ENCODE peak calls at places on chromosomes 2 and 18, in five cellular contexts. One of them, this sample, is unnamed.

GRCh38 chr18:46727177-46727576 is 29.7 kb downstream of the ST8SIA5 start:
- DNase-seq in ascending aorta: no peak
- DNase-seq in pancreas: no peak
- DNase-seq in ovary: no peak
- DNase-seq in A549: no peak
- DNase-seq in this sample: no peak

GRCh38 chr2:220499281-220499680 is 871.9 kb downstream of the SLC4A3 start:
- DNase-seq in ascending aorta: no peak
- DNase-seq in pancreas: no peak
- DNase-seq in ovary: peak; percentile 36
- DNase-seq in A549: peak; percentile 25
- DNase-seq in this sample: no peak

GRCh38 chr2:211745295-211746097 is 793.1 kb downstream of the ERBB4 start:
- DNase-seq in ascending aorta: no peak
- DNase-seq in pancreas: peak; percentile 48
- DNase-seq in ovary: no peak
- DNase-seq in A549: peak; percentile 6
- DNase-seq in this sample: no peak

GRCh38 chr2:29278964-29279363 is 163.7 kb downstream of the CLIP4 start:
- DNase-seq in ascending aorta: no peak
- DNase-seq in pancreas: no peak
- DNase-seq in ovary: no peak
- DNase-seq in A549: no peak
- DNase-seq in this sample: no peak

GRCh38 chr2:13821255-13821880 is 811.1 kb upstream of the LRATD1 start:
- DNase-seq in ascending aorta: no peak
- DNase-seq in pancreas: no peak
- DNase-seq in ovary: no peak
- DNase-seq in A549: no peak
- DNase-seq in this sample: no peak

GRCh38 chr2:32864337-32864736 is 82.4 kb upstream of the LTBP1 start:
- DNase-seq in ascending aorta: no peak
- DNase-seq in pancreas: no peak
- DNase-seq in ovary: no peak
- DNase-seq in A549: no peak
- DNase-seq in this sample: no peak

GRCh38 chr2:168565512-168565911 is 109.4 kb downstream of the CERS6 start:
- DNase-seq in ascending aorta: no peak
- DNase-seq in pancreas: no peak
- DNase-seq in ovary: no peak
- DNase-seq in A549: no peak
- DNase-seq in this sample: no peak

GRCh38 chr2:218033590-218034496 is 31.0 kb upstream of the TNS1 start:
- DNase-seq in ascending aorta: no peak
- DNase-seq in pancreas: no peak
- DNase-seq in ovary: peak; percentile 35
- DNase-seq in A549: no peak
- DNase-seq in this sample: no peak

GRCh38 chr18:65610939-65611338 is 139.9 kb upstream of the CDH7 start:
- DNase-seq in ascending aorta: no peak
- DNase-seq in pancreas: no peak
- DNase-seq in ovary: no peak
- DNase-seq in A549: no peak
- DNase-seq in this sample: no peak

GRCh38 chr2:16022548-16023240 is 82.3 kb downstream of the MYCN start:
- DNase-seq in ascending aorta: no peak
- DNase-seq in pancreas: no peak
- DNase-seq in ovary: no peak
- DNase-seq in A549: no peak
- DNase-seq in this sample: no peak

GRCh38 chr2:238518828-238519186 is 92.1 kb downstream of the ASB1 start:
- DNase-seq in ascending aorta: no peak
- DNase-seq in pancreas: no peak
- DNase-seq in ovary: no peak
- DNase-seq in A549: no peak
- DNase-seq in this sample: no peak

GRCh38 chr2:238515411-238515810 is 88.7 kb downstream of the ASB1 start:
- DNase-seq in ascending aorta: no peak
- DNase-seq in pancreas: no peak
- DNase-seq in ovary: no peak
- DNase-seq in A549: no peak
- DNase-seq in this sample: no peak

GRCh38 chr2:238518127-238518827 is 91.5 kb downstream of the ASB1 start:
- DNase-seq in ascending aorta: no peak
- DNase-seq in pancreas: no peak
- DNase-seq in ovary: no peak
- DNase-seq in A549: no peak
- DNase-seq in this sample: no peak

GRCh38 chr2:238520359-238520886 is 93.7 kb downstream of the ASB1 start:
- DNase-seq in ascending aorta: no peak
- DNase-seq in pancreas: no peak
- DNase-seq in ovary: no peak
- DNase-seq in A549: no peak
- DNase-seq in this sample: no peak

DNA sequence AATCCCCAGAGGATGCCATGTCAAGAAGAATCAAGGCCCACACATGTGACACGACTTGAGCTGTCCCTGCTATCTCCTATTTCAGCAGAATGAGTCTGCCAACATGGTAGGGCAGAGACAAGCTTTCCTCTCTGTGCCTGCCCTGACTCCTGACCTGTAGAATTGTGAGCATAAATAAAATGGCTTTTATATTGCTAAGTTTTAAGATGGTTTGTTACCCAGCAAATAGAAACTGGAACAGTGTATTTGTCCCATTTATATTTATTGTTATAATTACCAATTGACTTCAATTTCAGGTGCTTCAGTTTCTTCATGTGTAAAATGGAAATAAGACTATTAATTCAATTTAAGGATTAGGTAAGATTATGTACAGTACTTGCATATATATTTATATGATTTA is 90.5 kb downstream of the ASB1 start:
- DNase-seq in ascending aorta: no peak
- DNase-seq in pancreas: no peak
- DNase-seq in ovary: no peak
- DNase-seq in A549: no peak
- DNase-seq in this sample: no peak
- H3K9me3 ChIP-seq in ascending aorta: peaks cover 4% of the 10 kb centered on the region
- H3K9me3 ChIP-seq in pancreas: no peaks in the 10 kb centered on the region
- H3K9me3 ChIP-seq in ovary: peaks cover 3% of the 10 kb centered on the region
- H3K9me3 ChIP-seq in A549: peaks cover 42% of the 10 kb centered on the region
- H3K9me3 ChIP-seq in this sample: no peaks in the 10 kb centered on the region

GRCh38 chr2:228447266-228447915 is 265.9 kb upstream of the SPHKAP start:
- DNase-seq in ascending aorta: no peak
- DNase-seq in pancreas: no peak
- DNase-seq in ovary: no peak
- DNase-seq in A549: no peak
- DNase-seq in this sample: no peak

GRCh38 chr2:228444156-228444555 is 262.7 kb upstream of the SPHKAP start:
- DNase-seq in ascending aorta: no peak
- DNase-seq in pancreas: no peak
- DNase-seq in ovary: no peak
- DNase-seq in A549: no peak
- DNase-seq in this sample: no peak

DNA sequence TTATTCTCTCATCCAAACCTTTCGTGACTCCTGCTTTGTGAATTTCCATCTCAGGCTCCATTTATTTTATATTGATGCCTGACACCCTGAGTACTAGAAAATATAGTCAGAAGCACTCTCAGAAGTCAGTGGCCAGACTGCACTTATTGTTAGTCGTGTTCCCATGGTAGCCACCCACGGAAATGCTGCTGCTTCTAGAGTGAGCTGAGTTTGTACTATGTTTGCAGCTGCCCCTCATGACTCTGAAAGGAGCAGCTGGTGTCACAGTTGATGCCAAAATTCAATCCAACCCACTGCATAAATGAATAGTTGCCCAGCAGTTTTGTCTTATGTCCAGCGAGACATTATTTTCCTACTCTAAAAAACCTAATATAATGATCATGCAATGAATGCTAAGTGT is 265.2 kb upstream of the SPHKAP start:
- DNase-seq in ascending aorta: no peak
- DNase-seq in pancreas: no peak
- DNase-seq in ovary: no peak
- DNase-seq in A549: no peak
- DNase-seq in this sample: no peak
- H3K9me3 ChIP-seq in ascending aorta: no peaks in the 10 kb centered on the region
- H3K9me3 ChIP-seq in pancreas: no peaks in the 10 kb centered on the region
- H3K9me3 ChIP-seq in ovary: no peaks in the 10 kb centered on the region
- H3K9me3 ChIP-seq in A549: no peaks in the 10 kb centered on the region
- H3K9me3 ChIP-seq in this sample: no peaks in the 10 kb centered on the region

GRCh38 chr18:35245719-35246317 is 5.0 kb downstream of the ZNF397 start:
- DNase-seq in ascending aorta: no peak
- DNase-seq in pancreas: no peak
- DNase-seq in ovary: no peak
- DNase-seq in A549: no peak
- DNase-seq in this sample: no peak
- H3K9me3 ChIP-seq in ascending aorta: no peaks in the 10 kb centered on the region
- H3K9me3 ChIP-seq in pancreas: no peaks in the 10 kb centered on the region
- H3K9me3 ChIP-seq in ovary: no peaks in the 10 kb centered on the region
- H3K9me3 ChIP-seq in A549: peaks cover 90% of the 10 kb centered on the region
- H3K9me3 ChIP-seq in this sample: no peaks in the 10 kb centered on the region

GRCh38 chr2:5967506-5967905 is 275.3 kb downstream of the SOX11 start:
- DNase-seq in ascending aorta: no peak
- DNase-seq in pancreas: no peak
- DNase-seq in ovary: no peak
- DNase-seq in A549: no peak
- DNase-seq in this sample: no peak
- H3K9me3 ChIP-seq in ascending aorta: no peaks in the 10 kb centered on the region
- H3K9me3 ChIP-seq in pancreas: no peaks in the 10 kb centered on the region
- H3K9me3 ChIP-seq in ovary: no peaks in the 10 kb centered on the region
- H3K9me3 ChIP-seq in A549: peaks cover 4% of the 10 kb centered on the region
- H3K9me3 ChIP-seq in this sample: no peaks in the 10 kb centered on the region

DNA sequence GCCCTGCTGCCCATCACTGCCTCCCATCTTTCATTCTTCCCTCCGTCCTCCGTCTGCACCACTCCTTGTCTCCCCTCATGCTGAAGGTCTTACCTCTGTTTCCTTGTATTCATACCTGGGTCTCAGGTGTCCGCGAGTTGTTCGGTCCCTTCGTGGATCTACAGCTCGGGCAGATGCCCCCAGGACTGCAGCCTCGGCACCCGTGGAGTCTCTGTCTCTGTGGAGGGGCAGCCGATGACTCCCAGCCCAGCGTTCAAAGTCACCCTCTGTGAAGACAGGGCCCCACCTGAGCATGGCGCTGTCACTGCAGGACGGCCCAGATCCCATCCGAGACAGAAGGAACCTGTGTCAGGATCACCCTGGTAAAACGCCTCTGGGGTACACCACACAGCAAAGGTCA is 480.0 kb upstream of the SALL3 start:
- DNase-seq in ascending aorta: no peak
- DNase-seq in pancreas: no peak
- DNase-seq in ovary: no peak
- DNase-seq in A549: no peak
- DNase-seq in this sample: no peak
- H3K9me3 ChIP-seq in ascending aorta: no peaks in the 10 kb centered on the region
- H3K9me3 ChIP-seq in pancreas: no peaks in the 10 kb centered on the region
- H3K9me3 ChIP-seq in ovary: no peaks in the 10 kb centered on the region
- H3K9me3 ChIP-seq in A549: no peaks in the 10 kb centered on the region
- H3K9me3 ChIP-seq in this sample: no peaks in the 10 kb centered on the region

This sample was measured in T-helper 17 cell.